ENCODE peak calls at places on chromosomes 16 and 17, in five cellular contexts. J, C, V, E and M are unnamed samples. For H3K4me1, the result is how much of the 10 kb centered on the place peaks cover.

GRCh38 chr17:32519769-32520701 is 33.2 kb downstream of the CDK5R1 start:
- DNase-seq in J (no peak), C (no peak), V (peak), E (no peak), M (no peak)

GRCh38 chr16:16171332-16171919 is 51.9 kb downstream of the ABCC6 start:
- DNase-seq in J (no peak), C (no peak), V (no peak), E (no peak), M (no peak)

GRCh38 chr17:58377005-58377660 is 25.1 kb upstream of the SUPT4H1 start:
- DNase-seq in J (no peak), C (no peak), V (no peak), E (no peak), M (peak)

GRCh38 chr17:16406742-16407674 is 8.4 kb upstream of the TRPV2 start:
- DNase-seq in J (no peak), C (no peak), V (no peak), E (peak), M (no peak)

GRCh38 chr16:67458121-67458641 is 22.8 kb downstream of the ATP6V0D1 start:
- DNase-seq in J (no peak), C (no peak), V (no peak), E (peak), M (no peak)

GRCh38 chr17:50799582-50799981 is 32.3 kb upstream of the ANKRD40CL start:
- DNase-seq in J (no peak), C (no peak), V (no peak), E (no peak), M (no peak)

GRCh38 chr17:63222655-63223054 is 223.5 kb downstream of the CYB561 start:
- DNase-seq in J (peak), C (no peak), V (no peak), E (no peak), M (no peak)

GRCh38 chr17:28841901-28842281 is 699 bp downstream of the FAM222B start:
- DNase-seq in J (no peak), C (no peak), V (no peak), E (no peak), M (no peak)

GRCh38 chr17:62739666-62740065 is 68.4 kb downstream of the MARCHF10 start:
- DNase-seq in J (no peak), C (no peak), V (no peak), E (no peak), M (no peak)

GRCh38 chr17:67995568-67996191 is 589 bp downstream of the C17orf58 start:
- DNase-seq in J (peak), C (no peak), V (peak), E (no peak), M (no peak)

GRCh38 chr17:75679706-75680201 is 12.6 kb downstream of the SAP30BP start:
- DNase-seq in J (no peak), C (no peak), V (no peak), E (no peak), M (peak)

GRCh38 chr16:75909746-75910145 is 183.5 kb upstream of the CPHXL start:
- DNase-seq in J (no peak), C (no peak), V (no peak), E (no peak), M (no peak)

GRCh38 chr17:4852504-4853075 is 19.4 kb downstream of the MINK1 start:
- DNase-seq in J (peak), C (no peak), V (peak), E (no peak), M (peak)

GRCh38 chr16:1218930-1219611 is 6.0 kb downstream of the TPSG1 start:
- DNase-seq in J (no peak), C (no peak), V (no peak), E (no peak), M (peak)

GRCh38 chr17:45852535-45853297 is 8.0 kb downstream of the SPPL2C start:
- DNase-seq in J (peak), C (no peak), V (peak), E (peak), M (no peak)

GRCh38 chr16:57976331-57976796 is 5.4 kb upstream of the CNGB1 start:
- DNase-seq in J (no peak), C (no peak), V (no peak), E (peak), M (peak)

GRCh38 chr17:9360610-9361571 is 214.7 kb downstream of the STX8 start:
- DNase-seq in J (peak), C (no peak), V (no peak), E (peak), M (no peak)

GRCh38 chr16:87956771-87957279 is 5.6 kb downstream of the BANP start:
- DNase-seq in J (peak), C (no peak), V (no peak), E (no peak), M (peak)

GRCh38 chr17:43372273-43372911 is 26.4 kb upstream of the ARL4D start:
- DNase-seq in J (no peak), C (no peak), V (no peak), E (peak), M (no peak)

GRCh38 chr16:77993111-77993571 is 29.2 kb upstream of the CLEC3A start:
- DNase-seq in J (peak), C (no peak), V (no peak), E (no peak), M (no peak)

GRCh38 chr17:71966459-71967313 is 154.1 kb upstream of the SOX9 start:
- DNase-seq in J (no peak), C (no peak), V (no peak), E (no peak), M (no peak)

GRCh38 chr17:50668025-50668837 is 33.5 kb downstream of the ABCC3 start:
- DNase-seq in J (peak), C (no peak), V (no peak), E (no peak), M (peak)

GRCh38 chr17:55654015-55654414 is 68.6 kb downstream of the TMEM100 start:
- DNase-seq in J (no peak), C (no peak), V (no peak), E (no peak), M (no peak)

GRCh38 chr17:1362964-1363363 is 37.1 kb downstream of the YWHAE start:
- DNase-seq in J (peak), C (no peak), V (no peak), E (peak), M (no peak)

GRCh38 chr16:71956500-71956899 is 43.7 kb downstream of the PKD1L3 start:
- DNase-seq in J (peak), C (no peak), V (no peak), E (no peak), M (no peak)

GRCh38 chr17:48571024-48571818 is 6.9 kb downstream of the HOXB4 start:
- DNase-seq in J (peak), C (no peak), V (no peak), E (no peak), M (no peak)
- H3K4me1 ChIP-seq in J (under half), C (under half), V (under half), E (under half), M (under half)

GRCh38 chr16:82631701-82632685 is 5.2 kb downstream of the CDH13 start:
- DNase-seq in J (peak), C (no peak), V (no peak), E (no peak), M (no peak)

GRCh38 chr16:82629441-82630027 is 2.8 kb downstream of the CDH13 start:
- DNase-seq in J (peak), C (no peak), V (no peak), E (no peak), M (no peak)

GRCh38 chr16:82630688-82631087 is 3.9 kb downstream of the CDH13 start:
- DNase-seq in J (peak), C (no peak), V (no peak), E (no peak), M (no peak)

GRCh38 chr16:82628741-82629140 is 2.0 kb downstream of the CDH13 start:
- DNase-seq in J (no peak), C (no peak), V (no peak), E (no peak), M (no peak)

GRCh38 chr16:82630219-82630618 is 3.5 kb downstream of the CDH13 start:
- DNase-seq in J (peak), C (no peak), V (no peak), E (no peak), M (no peak)
- H3K4me1 ChIP-seq in J (under half), C (under half), V (under half), E (under half), M (under half)

GRCh38 chr17:82241183-82241925 is 12.5 kb downstream of the SLC16A3 start:
- DNase-seq in J (peak), C (peak), V (no peak), E (no peak), M (peak)
- H3K4me1 ChIP-seq in J (under half), C (under half), V (under half), E (half or more), M (under half)

DNA sequence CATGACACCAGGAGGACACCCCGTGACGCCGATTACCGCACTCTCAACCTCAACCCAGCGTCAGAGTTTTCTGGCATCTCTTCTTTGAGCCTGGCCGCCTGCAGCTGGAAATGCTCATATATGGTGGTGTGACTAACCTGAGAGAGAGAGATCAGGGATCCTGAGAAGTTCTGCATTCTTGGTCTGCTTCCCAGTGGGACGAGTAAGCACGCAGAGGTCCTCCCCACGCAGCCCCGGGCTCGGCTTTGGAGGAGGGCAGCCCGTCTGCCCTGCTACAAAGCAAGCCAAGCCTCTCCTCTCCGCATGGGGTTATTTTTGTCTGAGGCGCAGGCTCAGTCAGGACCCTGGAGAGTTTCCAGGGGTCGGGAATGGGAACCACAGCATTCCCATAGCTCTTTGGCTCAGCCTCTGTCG is 16.5 kb downstream of the CRISPLD2 start:
- DNase-seq in J (peak), C (peak), V (no peak), E (peak), M (no peak)
- H3K4me1 ChIP-seq in J (under half), C (under half), V (under half), E (half or more), M (under half)